ENCODE peak calls at places on chromosomes 2 and 18, in seven cellular contexts. K is GM12892, P is GM12891, Z is K562, A is HepG2, L is GM12878, U is H1. I is an unnamed sample.

GRCh38 chr2:38486213-38487026 is 109.3 kb upstream of the ATL2 start:
- DNase-seq in Z (no peak), K (no peak), A (no peak), U (no peak), P (no peak), L (no peak), I (no peak)

GRCh38 chr2:180077295-180077906 is 70.3 kb upstream of the CWC22 start:
- DNase-seq in L (no peak), U (no peak), Z (peak), K (no peak), A (peak), P (no peak), I (peak)

GRCh38 chr2:55511508-55512124 is 7.9 kb upstream of the CFAP36 start:
- DNase-seq in A (peak), P (no peak), Z (no peak), U (no peak), L (no peak), K (no peak), I (peak)

GRCh38 chr2:133452146-133452545 is 116.1 kb downstream of the NCKAP5 start:
- DNase-seq in A (no peak), P (no peak), U (no peak), L (no peak), K (no peak), Z (no peak), I (no peak)

GRCh38 chr2:1512321-1513289 is 99.3 kb downstream of the TPO start:
- DNase-seq in Z (no peak), L (no peak), A (no peak), P (no peak), U (no peak), K (no peak), I (no peak)

GRCh38 chr2:6181525-6182270 is 489.5 kb downstream of the SOX11 start:
- DNase-seq in K (no peak), P (no peak), A (no peak), Z (no peak), L (no peak), U (no peak), I (no peak)

GRCh38 chr2:207321504-207321903 is 155.8 kb upstream of the KLF7 start:
- DNase-seq in P (no peak), U (no peak), L (no peak), K (no peak), A (no peak), Z (no peak), I (no peak)

GRCh38 chr18:43582120-43582519 is 304.8 kb upstream of the SYT4 start:
- DNase-seq in Z (no peak), L (no peak), K (no peak), A (no peak), U (no peak), P (no peak), I (no peak)

GRCh38 chr18:45004531-45004930 is 323.8 kb downstream of the SETBP1 start:
- DNase-seq in U (no peak), Z (no peak), K (no peak), P (no peak), L (no peak), A (no peak), I (no peak)

GRCh38 chr18:74862094-74862493 is 264.4 kb downstream of the ZNF407 start:
- DNase-seq in U (no peak), K (no peak), L (no peak), Z (no peak), P (no peak), A (no peak), I (no peak)

GRCh38 chr2:877747-878146 is 72.9 kb upstream of the SNTG2 start:
- DNase-seq in A (no peak), L (no peak), Z (no peak), P (no peak), U (no peak), K (no peak), I (no peak)

GRCh38 chr18:34767601-34768027 is 57.5 kb downstream of the DTNA start:
- DNase-seq in Z (no peak), L (no peak), A (no peak), K (no peak), P (no peak), U (no peak), I (no peak)

GRCh38 chr2:157990173-157990572 is 111.5 kb upstream of the UPP2 start:
- DNase-seq in Z (no peak), U (no peak), P (no peak), A (no peak), L (no peak), K (no peak), I (peak)

GRCh38 chr18:54232485-54233227 is 8.2 kb upstream of the MBD2 start:
- DNase-seq in U (no peak), K (no peak), Z (no peak), P (no peak), A (no peak), L (no peak), I (no peak)

GRCh38 chr2:219128401-219128800 is 32.2 kb downstream of the NHEJ1 start:
- DNase-seq in U (no peak), Z (peak), K (no peak), L (no peak), P (no peak), A (no peak), I (no peak)

GRCh38 chr18:73735836-73736235 is 411.8 kb downstream of the FBXO15 start:
- DNase-seq in L (no peak), K (no peak), P (no peak), Z (no peak), A (no peak), U (no peak), I (no peak)

GRCh38 chr2:16178551-16179130 is 238.3 kb downstream of the MYCN start:
- DNase-seq in Z (no peak), U (no peak), A (no peak), P (no peak), L (no peak), K (no peak), I (no peak)

GRCh38 chr2:221561770-221562169 is 10.3 kb downstream of the EPHA4 start:
- DNase-seq in K (no peak), P (no peak), Z (no peak), L (no peak), A (no peak), U (no peak), I (no peak)

GRCh38 chr2:60152226-60152833 is 401.1 kb downstream of the BCL11A start:
- DNase-seq in K (no peak), A (peak), Z (peak), U (no peak), L (no peak), P (no peak), I (no peak)

GRCh38 chr2:207768168-207768890 is 1.4 kb downstream of the FZD5 start:
- DNase-seq in A (peak), K (peak), Z (no peak), U (no peak), P (no peak), L (no peak), I (peak)

GRCh38 chr18:8333961-8334360 is 275.3 kb upstream of the RAB12 start:
- DNase-seq in U (no peak), L (no peak), K (no peak), Z (no peak), A (no peak), P (no peak), I (no peak)

GRCh38 chr18:11886629-11887028 is 21.5 kb downstream of the MPPE1 start:
- DNase-seq in P (no peak), U (no peak), L (no peak), K (no peak), A (no peak), Z (no peak), I (no peak)

GRCh38 chr2:203796278-203796677 is 71.3 kb upstream of the CTLA4 start:
- DNase-seq in K (no peak), L (no peak), Z (no peak), P (no peak), A (no peak), U (no peak), I (no peak)

GRCh38 chr2:30400151-30400954 is 46.7 kb upstream of the LCLAT1 start:
- DNase-seq in K (no peak), L (no peak), A (no peak), Z (no peak), P (no peak), U (no peak), I (no peak)

GRCh38 chr18:59708988-59709387 is 11.8 kb upstream of the CCBE1 start:
- DNase-seq in P (no peak), Z (no peak), L (no peak), U (no peak), A (no peak), K (no peak), I (no peak)

GRCh38 chr2:70616168-70616694 is 62.6 kb upstream of the TGFA start:
- DNase-seq in P (no peak), L (no peak), K (no peak), U (no peak), A (no peak), Z (no peak), I (no peak)

GRCh38 chr2:138780451-138780880 is 276 bp upstream of the NXPH2 start:
- DNase-seq in K (no peak), A (no peak), U (no peak), L (no peak), Z (no peak), P (no peak), I (no peak)

GRCh38 chr2:10404324-10405143 is 43.6 kb downstream of the ODC1 start:
- DNase-seq in A (no peak), P (no peak), L (no peak), K (no peak), U (no peak), Z (no peak), I (peak)

GRCh38 chr2:62808554-62808953 is 103.0 kb downstream of the EHBP1 start:
- DNase-seq in P (no peak), Z (no peak), L (no peak), K (no peak), U (no peak), A (no peak), I (no peak)

GRCh38 chr2:28395334-28396061 is 2.8 kb downstream of the FOSL2 start:
- DNase-seq in U (no peak), K (no peak), L (no peak), Z (no peak), A (no peak), P (no peak), I (no peak)

GRCh38 chr18:39788395-39788794 is 2166.6 kb upstream of the PIK3C3 start:
- DNase-seq in K (no peak), P (no peak), U (no peak), A (no peak), L (no peak), Z (no peak), I (no peak)

DNA sequence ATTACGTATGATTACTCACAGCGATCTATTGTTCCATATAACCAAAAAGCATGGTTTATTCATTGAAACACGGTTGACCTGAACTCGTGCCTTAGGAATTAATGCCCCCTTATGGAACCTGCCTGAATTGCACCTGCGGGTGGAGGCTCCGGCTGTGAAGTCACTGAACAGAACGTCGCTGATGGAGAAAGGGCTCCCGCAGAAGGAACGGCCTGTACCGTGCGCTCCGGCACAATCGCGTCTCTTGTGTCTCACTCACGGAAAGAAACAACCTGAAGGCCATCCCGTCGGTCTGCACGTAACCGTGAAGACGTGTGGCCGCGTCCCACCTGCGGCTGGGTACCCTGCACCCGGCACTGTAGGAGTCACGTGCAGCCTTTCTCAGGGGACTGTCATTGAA is 133.1 kb downstream of the NFATC1 start:
- DNase-seq in A (peak), U (peak), L (no peak), P (peak), Z (peak), K (peak), I (peak)
- TF ChIP-seq TAF1 in A (no peak), U (no peak), L (no peak), P (no peak), Z (no peak), K (no peak), I (no peak)

GRCh38 chr2:96109931-96110511 is 6.3 kb downstream of the ADRA2B start:
- DNase-seq in P (no peak), L (no peak), Z (no peak), U (no peak), A (no peak), K (no peak), I (no peak)

GRCh38 chr2:96108578-96109561 is 7.5 kb downstream of the ADRA2B start:
- DNase-seq in L (no peak), Z (no peak), A (no peak), P (no peak), U (no peak), K (no peak), I (no peak)

GRCh38 chr2:96105994-96106393 is 10.4 kb downstream of the ADRA2B start:
- DNase-seq in U (no peak), Z (no peak), L (no peak), P (no peak), A (no peak), K (no peak), I (no peak)

GRCh38 chr2:96106991-96107882 is 9.1 kb downstream of the ADRA2B start:
- DNase-seq in L (no peak), U (no peak), A (no peak), P (no peak), Z (no peak), K (no peak), I (no peak)

DNA sequence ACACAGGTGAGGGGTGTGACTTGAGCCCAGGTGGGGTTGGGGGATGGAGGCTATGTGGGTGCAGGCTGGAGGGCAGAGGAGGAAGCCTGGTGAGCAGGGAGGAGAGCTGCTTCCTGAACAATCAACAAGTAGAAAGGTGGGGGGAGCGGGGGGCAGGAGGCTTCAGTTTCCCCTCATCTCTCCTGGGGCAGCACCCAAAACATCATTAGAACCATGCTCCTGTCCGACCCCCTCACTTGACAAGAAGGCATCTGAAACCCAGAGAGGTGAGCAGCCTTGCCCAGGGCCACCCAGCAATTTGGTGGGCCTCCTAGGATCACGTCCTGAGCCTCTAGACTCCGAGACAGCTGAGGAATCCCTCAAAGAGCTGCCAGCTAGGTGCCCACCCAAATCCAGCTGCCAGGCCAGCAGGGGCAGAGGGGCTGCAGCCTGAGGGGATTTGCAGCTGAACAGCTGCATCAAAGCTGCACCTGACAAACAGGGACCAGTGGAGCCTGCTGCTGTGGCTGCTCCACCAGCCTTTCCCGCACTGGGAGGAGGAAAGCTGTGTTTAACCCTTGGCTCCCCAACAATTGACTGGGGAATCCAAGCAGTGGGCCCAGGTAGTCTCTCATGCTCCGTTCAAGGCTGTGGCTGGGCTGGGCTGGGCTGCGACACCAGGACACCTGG is 8.4 kb downstream of the ADRA2B start:
- DNase-seq in U (no peak), Z (no peak), P (no peak), L (no peak), A (no peak), K (no peak), I (no peak)
- TF ChIP-seq TAF1 in U (peak), Z (no peak), P (no peak), L (no peak), A (no peak), K (no peak), I (no peak)

GRCh38 chr2:240203842-240204270 is 63.4 kb upstream of the OTOS start:
- DNase-seq in U (no peak), K (no peak), A (no peak), P (no peak), L (no peak), Z (no peak), I (no peak)

GRCh38 chr2:240205763-240206162 is 65.3 kb upstream of the OTOS start:
- DNase-seq in A (no peak), U (no peak), L (no peak), P (no peak), K (no peak), Z (no peak), I (no peak)

GRCh38 chr2:240205348-240205747 is 64.9 kb upstream of the OTOS start:
- DNase-seq in Z (no peak), A (no peak), U (no peak), K (no peak), P (no peak), L (no peak), I (no peak)

GRCh38 chr2:240203031-240203841 is 62.8 kb upstream of the OTOS start:
- DNase-seq in P (no peak), K (no peak), L (no peak), U (no peak), Z (no peak), A (no peak), I (no peak)

GRCh38 chr2:240204431-240205276 is 64.2 kb upstream of the OTOS start:
- DNase-seq in U (no peak), L (no peak), A (no peak), K (no peak), P (no peak), Z (no peak), I (no peak)
- TF ChIP-seq TAF1 in U (no peak), L (no peak), A (no peak), K (no peak), P (no peak), Z (no peak), I (no peak)

GRCh38 chr2:2769481-2770431 is 438.7 kb upstream of the MYT1L start:
- DNase-seq in L (no peak), Z (no peak), A (no peak), K (no peak), P (no peak), U (no peak), I (peak)
- TF ChIP-seq TAF1 in L (no peak), Z (no peak), A (no peak), K (no peak), P (no peak), U (no peak), I (no peak)

GRCh38 chr2:191481305-191482075 is 196.4 kb upstream of the NABP1 start:
- DNase-seq in A (no peak), K (no peak), P (no peak), U (no peak), L (no peak), Z (no peak), I (no peak)

GRCh38 chr2:191488135-191488534 is 189.8 kb upstream of the NABP1 start:
- DNase-seq in L (no peak), P (no peak), A (no peak), U (no peak), Z (no peak), K (no peak), I (no peak)

DNA sequence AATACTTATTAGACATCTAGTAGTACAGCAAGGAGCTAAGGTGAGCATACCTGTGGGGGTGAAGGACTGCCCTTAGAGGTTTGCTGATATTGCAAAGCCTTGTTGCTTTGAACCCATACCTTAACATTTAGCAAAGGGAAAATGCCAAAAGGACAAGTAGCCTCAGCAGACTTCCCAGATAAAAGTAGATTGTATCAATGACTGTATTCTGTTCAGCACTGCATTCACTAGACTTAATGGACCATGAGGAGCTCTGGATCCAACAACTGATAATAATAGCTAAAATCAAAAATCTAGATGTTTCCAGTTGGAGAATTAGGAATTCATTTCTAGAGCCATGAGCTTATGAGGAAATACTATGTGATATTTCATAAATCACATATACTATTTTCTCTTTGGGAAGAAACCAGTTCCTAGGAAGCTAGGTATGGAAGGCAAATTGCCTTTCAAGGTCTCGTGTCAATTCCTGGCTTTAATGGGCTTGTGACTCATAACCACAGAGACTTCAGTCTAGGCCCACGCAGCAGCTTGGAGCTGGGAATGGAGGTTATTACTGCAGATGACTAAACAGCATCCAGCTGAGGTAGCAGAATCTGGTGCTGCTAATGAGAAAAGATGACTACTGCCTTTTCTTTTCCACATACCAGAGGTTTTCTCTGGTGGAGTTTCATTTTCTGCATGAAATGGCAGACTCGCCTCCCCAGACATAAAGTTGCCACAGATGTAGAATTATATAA is 191.2 kb upstream of the NABP1 start:
- DNase-seq in K (no peak), Z (no peak), A (no peak), P (no peak), U (no peak), L (no peak), I (no peak)
- TF ChIP-seq TAF1 in K (no peak), Z (no peak), A (no peak), P (no peak), U (no peak), L (no peak), I (no peak)

GRCh38 chr2:106113362-106113971 is 80.6 kb downstream of the UXS1 start:
- DNase-seq in U (no peak), Z (no peak), A (peak), K (no peak), P (no peak), L (no peak), I (no peak)

GRCh38 chr2:106116248-106116647 is 77.9 kb downstream of the UXS1 start:
- DNase-seq in L (no peak), Z (no peak), U (no peak), P (no peak), K (no peak), A (no peak), I (no peak)

GRCh38 chr2:106117347-106117746 is 76.8 kb downstream of the UXS1 start:
- DNase-seq in P (no peak), U (no peak), K (no peak), L (no peak), A (no peak), Z (no peak), I (no peak)

GRCh38 chr2:106115665-106116064 is 78.4 kb downstream of the UXS1 start:
- DNase-seq in P (no peak), L (no peak), K (no peak), Z (no peak), U (no peak), A (no peak), I (no peak)

GRCh38 chr2:106115250-106115649 is 78.9 kb downstream of the UXS1 start:
- DNase-seq in P (no peak), A (peak), L (no peak), K (no peak), Z (peak), U (no peak), I (no peak)
- TF ChIP-seq TAF1 in P (no peak), A (no peak), L (no peak), K (no peak), Z (no peak), U (no peak), I (no peak)

GRCh38 chr2:142756430-142756829 is 121.0 kb upstream of the KYNU start:
- DNase-seq in L (no peak), A (no peak), Z (no peak), U (no peak), K (no peak), P (no peak), I (no peak)
- TF ChIP-seq TAF1 in L (no peak), A (no peak), Z (no peak), U (no peak), K (no peak), P (no peak), I (no peak)

GRCh38 chr2:156356006-156356764 is 23.7 kb upstream of the NR4A2 start:
- DNase-seq in K (no peak), Z (no peak), A (no peak), L (no peak), P (no peak), U (no peak), I (no peak)
- TF ChIP-seq TAF1 in K (no peak), Z (no peak), A (no peak), L (no peak), P (no peak), U (no peak), I (no peak)

GRCh38 chr2:74952575-74952974 is 5.9 kb upstream of the POLE4 start:
- DNase-seq in P (no peak), A (peak), Z (no peak), U (no peak), L (no peak), K (no peak), I (no peak)

GRCh38 chr2:74957886-74958276 is 562 bp upstream of the POLE4 start:
- DNase-seq in P (no peak), L (no peak), Z (no peak), A (no peak), U (no peak), K (no peak), I (no peak)

GRCh38 chr2:74954500-74954874 is 4.0 kb upstream of the POLE4 start:
- DNase-seq in A (no peak), U (no peak), L (no peak), Z (no peak), K (no peak), P (no peak), I (no peak)

GRCh38 chr2:74951211-74951754 is 7.2 kb upstream of the POLE4 start:
- DNase-seq in A (no peak), P (no peak), L (no peak), K (no peak), Z (no peak), U (no peak), I (no peak)

GRCh38 chr2:74953796-74954499 is 4.5 kb upstream of the POLE4 start:
- DNase-seq in Z (no peak), U (no peak), A (no peak), L (no peak), K (no peak), P (no peak), I (no peak)
- TF ChIP-seq TAF1 in Z (no peak), U (no peak), A (no peak), L (no peak), K (no peak), P (no peak), I (no peak)

I was measured in SK-N-SH.